ENCODE peak calls at places on chromosomes 1 and 21, in six cellular contexts. C, S, D, H, B and K are unnamed samples.
A peak's percentile ranks its signal among the peaks of the same experiment; 100 is the strongest.

GRCh38 chr1:212315907-212316306 is 30.7 kb downstream of the PPP2R5A start:
- DNase-seq in D (peak; percentile 29), S (peak; percentile 38), C (no peak), B (no peak), H (peak; percentile 25), K (no peak)

GRCh38 chr1:32924881-32925344 is 23.7 kb upstream of the TMEM54 start:
- DNase-seq in H (peak; percentile 86), C (peak; percentile 29), D (no peak), B (no peak), S (no peak), K (no peak)

GRCh38 chr1:60461889-60462595 is 388.5 kb upstream of the C1orf87 start:
- DNase-seq in D (no peak), B (no peak), H (no peak), S (no peak), C (no peak), K (no peak)

GRCh38 chr1:63721531-63722189 is 52.2 kb upstream of the ROR1 start:
- DNase-seq in D (no peak), C (no peak), S (peak; percentile 38), B (no peak), H (no peak), K (no peak)

GRCh38 chr1:229184066-229184465 is 86.8 kb upstream of the RAB4A start:
- DNase-seq in D (no peak), H (no peak), S (no peak), B (no peak), C (no peak), K (no peak)

GRCh38 chr1:9657521-9658032 is 6.0 kb downstream of the PIK3CD start:
- DNase-seq in H (no peak), C (no peak), B (no peak), D (no peak), S (no peak), K (no peak)

GRCh38 chr1:231011360-231011759 is 28.7 kb downstream of the FAM89A start:
- DNase-seq in H (no peak), C (no peak), B (no peak), D (no peak), S (no peak), K (no peak)

GRCh38 chr1:90568436-90568835 is 148.7 kb downstream of the BARHL2 start:
- DNase-seq in D (no peak), B (no peak), S (no peak), H (no peak), C (no peak), K (no peak)

GRCh38 chr1:8381618-8382017 is 63.7 kb downstream of the SLC45A1 start:
- DNase-seq in C (no peak), D (no peak), B (no peak), S (no peak), H (no peak), K (no peak)

GRCh38 chr1:218669431-218669830 is 324.3 kb downstream of the TGFB2 start:
- DNase-seq in D (no peak), H (no peak), S (no peak), B (no peak), C (no peak), K (no peak)

GRCh38 chr1:40868051-40868723 is 6.0 kb upstream of the CITED4 start:
- DNase-seq in C (no peak), S (no peak), D (no peak), H (no peak), B (no peak), K (no peak)

GRCh38 chr21:45509566-45510465 is 32.4 kb downstream of the SLC19A1 start:
- DNase-seq in C (peak; percentile 9), D (no peak), B (peak; percentile 62), S (no peak), H (no peak), K (peak; percentile 38)

GRCh38 chr1:174999216-174999925 is 376 bp upstream of the CACYBP start:
- DNase-seq in H (peak; percentile 99), D (peak; percentile 98), B (peak; percentile 98), S (peak; percentile 99), C (peak; percentile 98), K (peak; percentile 97)

GRCh38 chr1:113912594-113913311 is 7.6 kb downstream of the DCLRE1B start:
- DNase-seq in H (no peak), D (peak; percentile 37), B (no peak), C (peak; percentile 43), S (peak; percentile 89), K (peak; percentile 72)

GRCh38 chr1:69197816-69198215 is 369.9 kb upstream of the LRRC7 start:
- DNase-seq in B (no peak), S (no peak), C (no peak), D (no peak), H (no peak), K (no peak)

GRCh38 chr1:69196071-69196470 is 371.7 kb upstream of the LRRC7 start:
- DNase-seq in H (no peak), B (no peak), S (peak; percentile 34), D (no peak), C (no peak), K (no peak)

GRCh38 chr1:69203166-69203565 is 364.6 kb upstream of the LRRC7 start:
- DNase-seq in C (no peak), S (no peak), B (no peak), D (no peak), H (no peak), K (no peak)

DNA sequence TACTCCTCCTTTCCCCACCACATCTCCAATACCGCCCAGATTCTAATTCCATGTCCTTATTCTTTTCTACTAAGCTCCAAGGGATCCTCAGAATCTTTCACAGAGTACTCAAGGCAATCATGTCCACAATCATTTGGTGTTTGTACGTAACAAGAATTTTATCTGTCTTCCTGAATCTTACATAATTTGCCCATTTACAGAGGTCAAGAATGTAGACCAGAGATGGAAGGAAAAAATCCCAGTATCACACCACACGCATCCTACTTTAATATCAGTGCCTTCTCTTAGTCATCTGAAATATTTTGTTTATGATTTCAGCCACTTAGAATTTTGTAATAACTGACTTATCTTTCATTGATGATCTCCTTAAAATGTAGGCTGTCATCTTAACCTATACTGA is 366.0 kb upstream of the LRRC7 start:
- DNase-seq in B (no peak), H (no peak), D (no peak), C (no peak), S (peak; percentile 40), K (no peak)
- H3K9me3 ChIP-seq in B (no peaks in the 10 kb centered on the region), H (no peaks in the 10 kb centered on the region), D (no peaks in the 10 kb centered on the region), C (peaks cover 19% of the 10 kb centered on the region), S (no peaks in the 10 kb centered on the region), K (no peaks in the 10 kb centered on the region)

GRCh38 chr1:5408401-5408800 is 583.8 kb downstream of the NPHP4 start:
- DNase-seq in C (no peak), B (no peak), H (no peak), S (no peak), D (no peak), K (no peak)
- H3K9me3 ChIP-seq in C (no peaks in the 10 kb centered on the region), B (no peaks in the 10 kb centered on the region), H (no peaks in the 10 kb centered on the region), S (no peaks in the 10 kb centered on the region), D (no peaks in the 10 kb centered on the region), K (no peaks in the 10 kb centered on the region)

GRCh38 chr1:248752981-248753525 is 2.5 kb downstream of the LYPD8 start:
- DNase-seq in C (no peak), H (no peak), S (no peak), D (no peak), B (no peak), K (no peak)

GRCh38 chr1:248751635-248752034 is 3.9 kb downstream of the LYPD8 start:
- DNase-seq in H (no peak), D (no peak), B (no peak), C (no peak), S (no peak), K (no peak)

GRCh38 chr1:248753715-248754280 is 1.8 kb downstream of the LYPD8 start:
- DNase-seq in H (no peak), C (no peak), B (no peak), S (no peak), D (no peak), K (no peak)

GRCh38 chr1:248752119-248752931 is 3.2 kb downstream of the LYPD8 start:
- DNase-seq in H (no peak), B (peak; percentile 42), D (no peak), C (no peak), S (peak; percentile 3), K (no peak)

DNA sequence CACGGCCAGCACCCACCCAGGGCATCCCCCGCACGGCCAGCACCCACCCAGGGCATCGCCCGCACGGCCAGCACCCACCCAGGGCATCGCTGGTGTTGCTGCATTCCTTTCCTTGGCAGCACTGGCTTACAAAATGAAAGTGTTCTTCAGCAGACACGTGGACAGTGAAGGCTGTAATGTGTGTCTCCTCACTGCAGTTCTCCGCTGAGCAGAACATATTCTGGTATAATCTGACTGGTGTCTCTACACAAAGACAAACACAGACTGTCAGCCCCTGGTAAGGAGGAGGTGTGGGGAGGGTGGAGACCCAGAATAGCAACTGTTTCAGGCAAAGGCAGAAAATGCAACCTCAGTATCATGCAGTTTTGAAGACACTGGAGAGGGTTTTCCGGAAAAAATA is 7.3 kb downstream of the LYPD8 start:
- DNase-seq in S (no peak), D (no peak), H (no peak), C (no peak), B (no peak), K (no peak)
- H3K9me3 ChIP-seq in S (no peaks in the 10 kb centered on the region), D (no peaks in the 10 kb centered on the region), H (no peaks in the 10 kb centered on the region), C (no peaks in the 10 kb centered on the region), B (no peaks in the 10 kb centered on the region), K (no peaks in the 10 kb centered on the region)

GRCh38 chr1:2962541-2962940 is 58.7 kb upstream of the ACTRT2 start:
- DNase-seq in C (no peak), D (no peak), B (peak; percentile 33), S (no peak), H (no peak), K (no peak)
- H3K9me3 ChIP-seq in C (peaks cover 17% of the 10 kb centered on the region), D (peaks cover 5% of the 10 kb centered on the region), B (no peaks in the 10 kb centered on the region), S (no peaks in the 10 kb centered on the region), H (no peaks in the 10 kb centered on the region), K (no peaks in the 10 kb centered on the region)

GRCh38 chr1:106047210-106047609 is 1009.3 kb upstream of the PRMT6 start:
- DNase-seq in B (no peak), H (no peak), D (no peak), C (no peak), S (no peak), K (no peak)

GRCh38 chr1:106049595-106049994 is 1006.9 kb upstream of the PRMT6 start:
- DNase-seq in C (no peak), S (no peak), D (no peak), H (no peak), B (no peak), K (no peak)
- H3K9me3 ChIP-seq in C (peaks cover 6% of the 10 kb centered on the region), S (no peaks in the 10 kb centered on the region), D (no peaks in the 10 kb centered on the region), H (no peaks in the 10 kb centered on the region), B (no peaks in the 10 kb centered on the region), K (no peaks in the 10 kb centered on the region)

DNA sequence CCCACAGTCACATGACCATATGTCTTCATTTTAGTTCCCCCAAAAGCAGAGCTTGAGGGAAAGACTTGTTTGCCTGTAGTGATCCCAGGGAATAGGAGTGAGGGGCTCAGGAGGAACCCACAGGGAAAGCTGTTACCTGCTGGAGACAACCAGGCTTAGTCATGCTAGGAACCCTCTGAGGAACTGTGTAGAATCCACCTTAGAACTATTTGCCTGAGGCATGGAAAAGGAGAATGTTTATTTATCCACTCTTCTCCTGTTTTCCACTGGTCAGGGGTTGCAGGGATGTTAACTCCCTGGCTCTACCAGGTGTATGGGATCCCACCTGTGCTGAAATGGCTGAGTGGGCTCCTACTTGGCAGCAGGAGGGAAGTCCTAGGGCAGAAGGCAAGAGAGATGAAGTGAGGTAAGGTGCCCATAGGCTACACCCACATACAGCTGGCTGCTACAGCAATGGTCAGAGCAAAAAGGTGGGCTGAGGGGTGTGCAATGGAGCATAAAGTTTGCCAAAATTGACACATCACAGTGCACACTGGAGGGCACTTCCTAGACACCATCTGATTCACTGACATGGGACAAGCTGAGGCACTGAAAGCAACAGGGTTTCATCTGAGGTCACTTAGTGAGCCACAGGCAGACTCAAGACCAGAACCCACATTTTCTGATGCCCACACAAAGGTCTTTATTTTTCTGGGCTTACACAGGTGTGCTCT is 29.7 kb upstream of the CYP4B1 start:
- DNase-seq in C (no peak), B (no peak), S (no peak), D (no peak), H (no peak), K (no peak)
- H3K9me3 ChIP-seq in C (peaks cover 52% of the 10 kb centered on the region), B (peaks cover 22% of the 10 kb centered on the region), S (no peaks in the 10 kb centered on the region), D (peaks cover 25% of the 10 kb centered on the region), H (no peaks in the 10 kb centered on the region), K (no peaks in the 10 kb centered on the region)